ENCODE peak calls at places on chromosome 2, in five cellular contexts. D is fibroblast of lung, R is psoas muscle, Y is OCI-LY7, U is Peyer's patch. Z is an unnamed sample.

GRCh38 chr2:219661197-219661954 is 33.9 kb downstream of the SLC4A3 start:
- DNase-seq in D (peak; percentile 23), R (no peak), Y (no peak), U (no peak), Z (no peak)

GRCh38 chr2:136025057-136025973 is 39.9 kb upstream of the DARS1 start:
- DNase-seq in D (peak; percentile 49), R (peak; percentile 76), Y (peak; percentile 56), U (peak; percentile 34), Z (no peak)

GRCh38 chr2:102033028-102033749 is 41.4 kb downstream of the IL1R2 start:
- DNase-seq in D (peak; percentile 91), R (no peak), Y (no peak), U (peak; percentile 36), Z (no peak)

GRCh38 chr2:235055891-235056516 is 104.2 kb downstream of the SH3BP4 start:
- DNase-seq in D (peak; percentile 48), R (no peak), Y (peak; percentile 45), U (no peak), Z (no peak)

GRCh38 chr2:149597050-149598013 is 9.8 kb upstream of the MMADHC start:
- DNase-seq in D (peak; percentile 87), R (no peak), Y (peak; percentile 76), U (peak; percentile 22), Z (no peak)

GRCh38 chr2:171086352-171087290 is 74.1 kb downstream of the TLK1 start:
- DNase-seq in D (peak; percentile 73), R (no peak), Y (peak; percentile 49), U (peak; percentile 47), Z (no peak)

GRCh38 chr2:119249855-119250775 is 26.5 kb downstream of the STEAP3 start:
- DNase-seq in D (no peak), R (no peak), Y (no peak), U (no peak), Z (no peak)

GRCh38 chr2:32355976-32356734 is 668 bp upstream of the BIRC6 start:
- DNase-seq in D (no peak), R (no peak), Y (no peak), U (no peak), Z (no peak)

GRCh38 chr2:105641389-105641811 is 103.3 kb upstream of the NCK2 start:
- DNase-seq in D (no peak), R (no peak), Y (no peak), U (no peak), Z (no peak)

GRCh38 chr2:18349421-18349820 is 211.0 kb downstream of the RDH14 start:
- DNase-seq in D (no peak), R (no peak), Y (no peak), U (no peak), Z (no peak)

GRCh38 chr2:164815071-164815793 is 26.4 kb downstream of the COBLL1 start:
- DNase-seq in D (no peak), R (no peak), Y (no peak), U (no peak), Z (no peak)

GRCh38 chr2:42227491-42227890 is 58.3 kb downstream of the EML4 start:
- DNase-seq in D (no peak), R (no peak), Y (no peak), U (no peak), Z (no peak)

GRCh38 chr2:219281588-219281987 is 2.4 kb downstream of the DNAJB2 start:
- DNase-seq in D (no peak), R (no peak), Y (no peak), U (no peak), Z (no peak)

GRCh38 chr2:135701442-135701841 is 40.2 kb upstream of the UBXN4 start:
- DNase-seq in D (peak; percentile 63), R (no peak), Y (no peak), U (no peak), Z (no peak)

GRCh38 chr2:56333812-56334485 is 150.2 kb downstream of the CCDC85A start:
- DNase-seq in D (no peak), R (no peak), Y (no peak), U (no peak), Z (no peak)

GRCh38 chr2:57862727-57863126 is 183.9 kb upstream of the VRK2 start:
- DNase-seq in D (no peak), R (no peak), Y (no peak), U (no peak), Z (no peak)

GRCh38 chr2:237862528-237862895 is 3.1 kb downstream of the RAMP1 start:
- DNase-seq in D (no peak), R (peak; percentile 44), Y (no peak), U (no peak), Z (peak; percentile 70)

GRCh38 chr2:237863659-237864029 is 4.2 kb downstream of the RAMP1 start:
- DNase-seq in D (no peak), R (peak; percentile 54), Y (no peak), U (no peak), Z (peak; percentile 71)

GRCh38 chr2:237863102-237863511 is 3.7 kb downstream of the RAMP1 start:
- DNase-seq in D (no peak), R (peak; percentile 26), Y (no peak), U (no peak), Z (peak; percentile 62)

GRCh38 chr2:237860273-237860935 is 981 bp downstream of the RAMP1 start:
- DNase-seq in D (no peak), R (no peak), Y (no peak), U (no peak), Z (no peak)

GRCh38 chr2:237861875-237862527 is 2.6 kb downstream of the RAMP1 start:
- DNase-seq in D (no peak), R (no peak), Y (no peak), U (no peak), Z (no peak)
- H3K27ac ChIP-seq in D (no peak overlapping the region), R (peak overlapping the region; percentile 93), Y (no peak overlapping the region), U (peak overlapping the region; percentile 85), Z (peak overlapping the region; percentile 98)

GRCh38 chr2:181125364-181125763 is 145.0 kb downstream of the UBE2E3 start:
- DNase-seq in D (no peak), R (no peak), Y (no peak), U (no peak), Z (no peak)

GRCh38 chr2:181126311-181126710 is 145.9 kb downstream of the UBE2E3 start:
- DNase-seq in D (no peak), R (no peak), Y (no peak), U (no peak), Z (no peak)

GRCh38 chr2:181122601-181123000 is 142.2 kb downstream of the UBE2E3 start:
- DNase-seq in D (no peak), R (no peak), Y (no peak), U (no peak), Z (no peak)

GRCh38 chr2:181124499-181124898 is 144.1 kb downstream of the UBE2E3 start:
- DNase-seq in D (peak; percentile 18), R (no peak), Y (no peak), U (no peak), Z (no peak)

GRCh38 chr2:181123798-181124217 is 143.4 kb downstream of the UBE2E3 start:
- DNase-seq in D (no peak), R (no peak), Y (peak; percentile 4), U (peak; percentile 35), Z (no peak)
- H3K4me3 ChIP-seq in D (no peak overlapping the region), R (no peak overlapping the region), Y (no peak overlapping the region), U (no peak overlapping the region), Z (no peak overlapping the region)

DNA sequence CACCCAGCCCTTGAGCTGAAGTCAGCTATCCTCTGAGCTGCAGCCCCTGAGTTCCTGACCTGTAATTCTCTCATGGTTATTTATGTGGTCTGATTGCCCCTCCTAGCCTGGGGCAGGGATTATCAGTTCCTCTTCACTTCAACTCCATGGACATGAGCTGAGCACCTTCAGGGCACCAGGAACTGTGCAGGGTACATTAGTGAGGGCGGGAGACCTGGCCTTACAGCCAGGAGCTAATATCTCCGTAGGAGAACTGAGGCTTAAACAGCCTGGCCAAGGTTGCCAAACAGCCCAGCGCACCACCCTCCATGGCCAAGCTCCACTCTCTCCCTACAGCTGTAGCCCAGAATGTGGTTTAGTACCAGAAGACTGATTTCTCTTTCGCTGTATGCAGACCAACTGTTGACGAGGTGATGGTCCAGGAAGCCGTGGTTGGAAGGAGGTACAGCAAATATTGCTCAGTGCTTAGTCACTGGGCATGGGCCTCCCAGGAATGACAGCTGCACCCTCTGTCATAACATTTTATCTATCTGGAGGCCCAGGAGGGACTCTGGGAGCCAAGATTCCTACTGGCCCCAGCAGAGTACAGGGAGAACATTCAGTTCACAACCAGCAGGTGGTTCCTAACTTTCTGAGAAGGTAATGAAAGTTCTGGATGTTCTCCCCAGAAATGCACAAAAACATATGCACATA is 228.7 kb upstream of the SIX2 start:
- DNase-seq in D (peak; percentile 93), R (peak; percentile 89), Y (no peak), U (no peak), Z (peak; percentile 81)
- TF ChIP-seq CTCF in D (peak; percentile 33), R (peak; percentile 52), Y (peak; percentile 14), U (no peak), Z (no peak)

DNA sequence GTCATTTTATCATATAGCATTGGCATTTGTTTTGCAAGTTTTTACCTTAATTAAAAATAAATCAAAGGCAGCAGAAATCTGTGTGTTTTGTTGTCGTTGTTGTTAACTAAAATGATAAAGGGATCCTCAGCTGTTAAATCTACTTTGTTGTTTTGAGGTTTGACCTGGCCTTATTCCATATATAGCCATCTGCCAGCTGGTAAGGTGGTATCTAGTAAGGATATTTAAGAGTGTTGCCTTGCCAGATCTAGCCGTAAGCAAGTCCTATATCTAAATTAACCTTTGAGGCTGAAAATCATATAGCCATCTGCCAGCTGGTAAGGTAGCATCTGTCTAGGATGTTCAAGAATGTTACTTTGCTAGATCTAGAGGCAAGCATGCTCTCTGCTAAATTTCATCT is 56.6 kb downstream of the BMPR2 start:
- DNase-seq in D (no peak), R (no peak), Y (no peak), U (no peak), Z (no peak)
- H3K27ac ChIP-seq in D (no peak overlapping the region), R (no peak overlapping the region), Y (no peak overlapping the region), U (no peak overlapping the region), Z (no peak overlapping the region)

DNA sequence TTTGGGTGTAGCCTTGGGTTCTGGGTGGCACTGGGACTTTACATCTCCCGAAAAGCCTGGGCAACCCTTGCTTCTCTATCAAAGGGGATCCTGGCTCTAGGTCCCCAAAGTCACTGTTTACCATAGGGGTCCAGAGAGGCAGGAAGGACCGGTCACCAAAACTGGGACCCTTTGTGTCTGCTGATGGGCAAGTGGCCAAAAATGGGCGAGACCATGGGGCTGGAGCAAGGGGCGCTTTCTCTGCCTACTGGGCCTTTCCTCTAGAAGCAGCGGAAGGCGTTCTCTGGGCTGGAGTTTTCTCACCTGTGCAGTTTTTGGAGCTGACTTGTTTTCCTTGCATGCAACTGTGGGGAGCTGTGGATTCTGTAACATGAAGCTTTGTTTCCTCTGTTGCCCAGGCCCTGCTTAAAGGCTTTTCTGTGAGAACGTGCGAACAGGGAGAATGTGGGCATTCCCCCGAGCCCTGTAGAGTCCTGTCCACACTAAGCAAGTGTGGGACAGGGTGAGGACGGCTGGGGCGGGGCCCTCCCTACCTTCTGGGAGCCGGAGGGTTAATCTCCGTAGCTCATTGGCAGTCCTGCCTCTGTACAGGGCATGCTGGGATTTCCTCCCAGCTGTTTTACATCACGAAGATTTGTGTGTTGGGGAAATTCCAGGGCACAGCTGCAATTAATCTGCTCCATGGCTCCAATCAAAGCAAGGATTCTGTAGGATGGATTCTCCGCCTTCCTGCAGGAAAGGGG is 50.2 kb downstream of the TGOLN2 start:
- DNase-seq in D (peak; percentile 78), R (no peak), Y (no peak), U (no peak), Z (no peak)
- H3K4me3 ChIP-seq in D (no peak overlapping the region), R (no peak overlapping the region), Y (no peak overlapping the region), U (no peak overlapping the region), Z (peak overlapping the region; percentile 53)

Z was measured in coronary artery.